ENCODE peak calls at places on chromosomes 2 and 18, in eight cellular contexts. One of them, this sample, is unnamed.

GRCh38 chr2:195322324-195322723 is 334.7 kb upstream of the SLC39A10 start:
- DNase-seq in pancreas: no peak
- DNase-seq in mammary epithelial cell: peak; percentile 68
- DNase-seq in breast epithelium: no peak
- DNase-seq in stomach: no peak
- DNase-seq in HL-60: no peak
- DNase-seq in left lung: no peak
- DNase-seq in tibial nerve: no peak
- DNase-seq in this sample: no peak

GRCh38 chr2:216408426-216409315 is 3.6 kb upstream of the SMARCAL1 start:
- DNase-seq in pancreas: no peak
- DNase-seq in mammary epithelial cell: no peak
- DNase-seq in breast epithelium: no peak
- DNase-seq in stomach: no peak
- DNase-seq in HL-60: no peak
- DNase-seq in left lung: peak; percentile 78
- DNase-seq in tibial nerve: no peak
- DNase-seq in this sample: no peak

GRCh38 chr18:47380153-47380552 is 128.7 kb upstream of the SKOR2 start:
- DNase-seq in pancreas: no peak
- DNase-seq in mammary epithelial cell: no peak
- DNase-seq in breast epithelium: no peak
- DNase-seq in stomach: no peak
- DNase-seq in HL-60: no peak
- DNase-seq in left lung: no peak
- DNase-seq in tibial nerve: no peak
- DNase-seq in this sample: no peak

GRCh38 chr18:58324824-58325520 is 280.9 kb downstream of the NEDD4L start:
- DNase-seq in pancreas: no peak
- DNase-seq in mammary epithelial cell: no peak
- DNase-seq in breast epithelium: no peak
- DNase-seq in stomach: no peak
- DNase-seq in HL-60: no peak
- DNase-seq in left lung: no peak
- DNase-seq in tibial nerve: no peak
- DNase-seq in this sample: no peak

GRCh38 chr2:31397099-31397498 is 17.4 kb downstream of the XDH start:
- DNase-seq in pancreas: peak; percentile 81
- DNase-seq in mammary epithelial cell: no peak
- DNase-seq in breast epithelium: no peak
- DNase-seq in stomach: peak; percentile 82
- DNase-seq in HL-60: no peak
- DNase-seq in left lung: no peak
- DNase-seq in tibial nerve: no peak
- DNase-seq in this sample: no peak

GRCh38 chr18:23093772-23094171 is 41.5 kb upstream of the CABLES1 start:
- DNase-seq in pancreas: no peak
- DNase-seq in mammary epithelial cell: no peak
- DNase-seq in breast epithelium: no peak
- DNase-seq in stomach: no peak
- DNase-seq in HL-60: no peak
- DNase-seq in left lung: no peak
- DNase-seq in tibial nerve: no peak
- DNase-seq in this sample: no peak

GRCh38 chr18:59263566-59264135 is 9.6 kb downstream of the RAX start:
- DNase-seq in pancreas: no peak
- DNase-seq in mammary epithelial cell: peak; percentile 27
- DNase-seq in breast epithelium: no peak
- DNase-seq in stomach: no peak
- DNase-seq in HL-60: no peak
- DNase-seq in left lung: no peak
- DNase-seq in tibial nerve: no peak
- DNase-seq in this sample: no peak

GRCh38 chr18:32576296-32576916 is 105.7 kb upstream of the GAREM1 start:
- DNase-seq in pancreas: no peak
- DNase-seq in mammary epithelial cell: no peak
- DNase-seq in breast epithelium: no peak
- DNase-seq in stomach: no peak
- DNase-seq in HL-60: no peak
- DNase-seq in left lung: no peak
- DNase-seq in tibial nerve: no peak
- DNase-seq in this sample: no peak

GRCh38 chr2:218229239-218229638 is 12.2 kb downstream of the ARPC2 start:
- DNase-seq in pancreas: no peak
- DNase-seq in mammary epithelial cell: peak; percentile 78
- DNase-seq in breast epithelium: no peak
- DNase-seq in stomach: no peak
- DNase-seq in HL-60: no peak
- DNase-seq in left lung: no peak
- DNase-seq in tibial nerve: no peak
- DNase-seq in this sample: no peak

GRCh38 chr2:3662239-3662638 is 4.2 kb downstream of the ALLC start:
- DNase-seq in pancreas: no peak
- DNase-seq in mammary epithelial cell: no peak
- DNase-seq in breast epithelium: peak; percentile 15
- DNase-seq in stomach: no peak
- DNase-seq in HL-60: no peak
- DNase-seq in left lung: no peak
- DNase-seq in tibial nerve: no peak
- DNase-seq in this sample: no peak

GRCh38 chr2:1990724-1991123 is 246.4 kb upstream of the PXDN start:
- DNase-seq in pancreas: peak; percentile 67
- DNase-seq in mammary epithelial cell: no peak
- DNase-seq in breast epithelium: no peak
- DNase-seq in stomach: no peak
- DNase-seq in HL-60: no peak
- DNase-seq in left lung: no peak
- DNase-seq in tibial nerve: no peak
- DNase-seq in this sample: peak; percentile 93

GRCh38 chr2:8169443-8169842 is 512.4 kb upstream of the ID2 start:
- DNase-seq in pancreas: no peak
- DNase-seq in mammary epithelial cell: peak; percentile 71
- DNase-seq in breast epithelium: no peak
- DNase-seq in stomach: no peak
- DNase-seq in HL-60: no peak
- DNase-seq in left lung: no peak
- DNase-seq in tibial nerve: no peak
- DNase-seq in this sample: no peak

GRCh38 chr18:62505669-62506494 is 16.9 kb upstream of the ZCCHC2 start:
- DNase-seq in pancreas: no peak
- DNase-seq in mammary epithelial cell: peak; percentile 24
- DNase-seq in breast epithelium: no peak
- DNase-seq in stomach: no peak
- DNase-seq in HL-60: no peak
- DNase-seq in left lung: no peak
- DNase-seq in tibial nerve: no peak
- DNase-seq in this sample: no peak

GRCh38 chr2:1321297-1321696 is 92.0 kb upstream of the TPO start:
- DNase-seq in pancreas: no peak
- DNase-seq in mammary epithelial cell: no peak
- DNase-seq in breast epithelium: no peak
- DNase-seq in stomach: no peak
- DNase-seq in HL-60: no peak
- DNase-seq in left lung: no peak
- DNase-seq in tibial nerve: no peak
- DNase-seq in this sample: peak; percentile 58

GRCh38 chr2:164126960-164127359 is 391.2 kb upstream of the FIGN start:
- DNase-seq in pancreas: no peak
- DNase-seq in mammary epithelial cell: no peak
- DNase-seq in breast epithelium: no peak
- DNase-seq in stomach: no peak
- DNase-seq in HL-60: no peak
- DNase-seq in left lung: no peak
- DNase-seq in tibial nerve: no peak
- DNase-seq in this sample: no peak

GRCh38 chr2:46460991-46461715 is 18.2 kb upstream of the TMEM247 start:
- DNase-seq in pancreas: peak; percentile 94
- DNase-seq in mammary epithelial cell: peak; percentile 32
- DNase-seq in breast epithelium: peak; percentile 78
- DNase-seq in stomach: peak; percentile 87
- DNase-seq in HL-60: peak; percentile 39
- DNase-seq in left lung: peak; percentile 89
- DNase-seq in tibial nerve: peak; percentile 77
- DNase-seq in this sample: peak; percentile 70

GRCh38 chr2:11688222-11689069 is 18.5 kb upstream of the NTSR2 start:
- DNase-seq in pancreas: peak; percentile 91
- DNase-seq in mammary epithelial cell: peak; percentile 65
- DNase-seq in breast epithelium: peak; percentile 76
- DNase-seq in stomach: peak; percentile 80
- DNase-seq in HL-60: peak; percentile 72
- DNase-seq in left lung: peak; percentile 89
- DNase-seq in tibial nerve: peak; percentile 77
- DNase-seq in this sample: peak; percentile 78

GRCh38 chr2:233442028-233442310 is 87.7 kb downstream of the DGKD start:
- DNase-seq in pancreas: no peak
- DNase-seq in mammary epithelial cell: no peak
- DNase-seq in breast epithelium: no peak
- DNase-seq in stomach: no peak
- DNase-seq in HL-60: no peak
- DNase-seq in left lung: no peak
- DNase-seq in tibial nerve: no peak
- DNase-seq in this sample: no peak

GRCh38 chr2:202035089-202035940 is 1.7 kb downstream of the FZD7 start:
- DNase-seq in pancreas: peak; percentile 59
- DNase-seq in mammary epithelial cell: peak; percentile 58
- DNase-seq in breast epithelium: peak; percentile 63
- DNase-seq in stomach: peak; percentile 43
- DNase-seq in HL-60: no peak
- DNase-seq in left lung: peak; percentile 85
- DNase-seq in tibial nerve: peak; percentile 42
- DNase-seq in this sample: no peak

GRCh38 chr2:210553371-210553770 is 3.0 kb upstream of the CPS1 start:
- DNase-seq in pancreas: no peak
- DNase-seq in mammary epithelial cell: no peak
- DNase-seq in breast epithelium: no peak
- DNase-seq in stomach: no peak
- DNase-seq in HL-60: no peak
- DNase-seq in left lung: no peak
- DNase-seq in tibial nerve: no peak
- DNase-seq in this sample: no peak

GRCh38 chr18:67007085-67007484 is 403.2 kb upstream of the CDH19 start:
- DNase-seq in pancreas: no peak
- DNase-seq in mammary epithelial cell: no peak
- DNase-seq in breast epithelium: no peak
- DNase-seq in stomach: no peak
- DNase-seq in HL-60: no peak
- DNase-seq in left lung: no peak
- DNase-seq in tibial nerve: no peak
- DNase-seq in this sample: no peak

GRCh38 chr2:120066708-120067547 is 54.1 kb downstream of the EPB41L5 start:
- DNase-seq in pancreas: no peak
- DNase-seq in mammary epithelial cell: no peak
- DNase-seq in breast epithelium: no peak
- DNase-seq in stomach: no peak
- DNase-seq in HL-60: no peak
- DNase-seq in left lung: no peak
- DNase-seq in tibial nerve: no peak
- DNase-seq in this sample: no peak

GRCh38 chr2:189829092-189829843 is 45.0 kb downstream of the PMS1 start:
- DNase-seq in pancreas: no peak
- DNase-seq in mammary epithelial cell: no peak
- DNase-seq in breast epithelium: no peak
- DNase-seq in stomach: no peak
- DNase-seq in HL-60: no peak
- DNase-seq in left lung: no peak
- DNase-seq in tibial nerve: no peak
- DNase-seq in this sample: no peak

GRCh38 chr2:85650456-85650855 is 17.5 kb downstream of the SFTPB start:
- DNase-seq in pancreas: no peak
- DNase-seq in mammary epithelial cell: no peak
- DNase-seq in breast epithelium: no peak
- DNase-seq in stomach: no peak
- DNase-seq in HL-60: no peak
- DNase-seq in left lung: no peak
- DNase-seq in tibial nerve: no peak
- DNase-seq in this sample: no peak
- H3K27ac ChIP-seq in pancreas: no peak overlapping the region
- H3K27ac ChIP-seq in mammary epithelial cell: no peak overlapping the region
- H3K27ac ChIP-seq in breast epithelium: no peak overlapping the region
- H3K27ac ChIP-seq in stomach: no peak overlapping the region
- H3K27ac ChIP-seq in HL-60: no peak overlapping the region
- H3K27ac ChIP-seq in left lung: no peak overlapping the region
- H3K27ac ChIP-seq in tibial nerve: no peak overlapping the region
- H3K27ac ChIP-seq in this sample: no peak overlapping the region

GRCh38 chr2:45168731-45169338 is 159.6 kb upstream of the SIX2 start:
- DNase-seq in pancreas: peak; percentile 76
- DNase-seq in mammary epithelial cell: no peak
- DNase-seq in breast epithelium: no peak
- DNase-seq in stomach: no peak
- DNase-seq in HL-60: no peak
- DNase-seq in left lung: peak; percentile 73
- DNase-seq in tibial nerve: no peak
- DNase-seq in this sample: no peak
- H3K4me3 ChIP-seq in pancreas: peak overlapping the region; percentile 38
- H3K4me3 ChIP-seq in mammary epithelial cell: peak overlapping the region; percentile 45
- H3K4me3 ChIP-seq in breast epithelium: peak overlapping the region; percentile 52
- H3K4me3 ChIP-seq in stomach: peak overlapping the region; percentile 54
- H3K4me3 ChIP-seq in HL-60: peak overlapping the region; percentile 47
- H3K4me3 ChIP-seq in left lung: peak overlapping the region; percentile 16
- H3K4me3 ChIP-seq in tibial nerve: peak overlapping the region; percentile 33
- H3K4me3 ChIP-seq in this sample: peak overlapping the region; percentile 52

GRCh38 chr18:37668971-37669747 is 103.6 kb upstream of the CELF4 start:
- DNase-seq in pancreas: no peak
- DNase-seq in mammary epithelial cell: no peak
- DNase-seq in breast epithelium: no peak
- DNase-seq in stomach: no peak
- DNase-seq in HL-60: no peak
- DNase-seq in left lung: no peak
- DNase-seq in tibial nerve: no peak
- DNase-seq in this sample: no peak
- H3K27ac ChIP-seq in pancreas: no peak overlapping the region
- H3K27ac ChIP-seq in mammary epithelial cell: no peak overlapping the region
- H3K27ac ChIP-seq in breast epithelium: no peak overlapping the region
- H3K27ac ChIP-seq in stomach: no peak overlapping the region
- H3K27ac ChIP-seq in HL-60: no peak overlapping the region
- H3K27ac ChIP-seq in left lung: no peak overlapping the region
- H3K27ac ChIP-seq in tibial nerve: no peak overlapping the region
- H3K27ac ChIP-seq in this sample: no peak overlapping the region

DNA sequence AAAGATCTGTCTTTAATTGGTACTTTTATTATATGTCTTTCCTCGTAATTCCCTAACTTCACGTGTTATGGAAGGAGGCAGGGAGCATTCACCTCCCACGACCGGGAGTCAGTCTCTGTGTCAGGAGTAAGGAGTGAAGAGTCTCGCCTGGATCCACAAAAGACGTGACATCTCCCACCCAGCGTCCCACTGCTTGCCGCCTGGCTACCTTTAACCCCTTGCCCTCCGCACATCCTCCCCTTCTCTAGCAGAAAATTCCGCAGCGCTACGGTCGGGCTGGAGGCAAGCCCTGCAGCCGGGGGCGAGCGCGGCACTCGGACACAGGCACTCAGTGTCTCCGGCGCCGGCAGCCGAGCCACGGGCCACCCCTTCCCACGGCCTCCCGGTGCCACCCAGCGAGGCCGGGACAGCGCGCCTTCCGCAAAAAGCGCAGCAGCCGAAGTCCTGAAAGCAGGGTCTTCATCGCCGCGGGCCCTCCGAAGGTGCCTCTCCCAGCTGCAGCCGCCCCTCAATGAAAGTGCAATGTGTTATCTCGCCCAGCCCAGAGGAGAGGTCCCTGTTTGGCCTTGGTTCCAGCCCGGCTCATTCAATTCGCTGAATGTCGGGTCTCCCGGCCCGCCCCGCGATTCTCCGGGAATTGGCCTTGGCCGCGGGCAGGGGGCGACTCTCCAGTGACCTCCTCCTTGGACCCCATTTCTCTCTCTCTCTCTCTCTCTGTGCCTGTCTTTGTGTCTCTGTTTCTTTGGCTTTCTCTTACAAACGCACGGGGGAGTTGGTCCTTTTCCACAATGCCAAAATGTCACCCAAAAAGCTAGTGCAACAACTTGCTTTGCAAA is 1.2 kb downstream of the DLGAP1 start:
- DNase-seq in pancreas: peak; percentile 60
- DNase-seq in mammary epithelial cell: no peak
- DNase-seq in breast epithelium: no peak
- DNase-seq in stomach: no peak
- DNase-seq in HL-60: no peak
- DNase-seq in left lung: peak; percentile 79
- DNase-seq in tibial nerve: no peak
- DNase-seq in this sample: no peak
- H3K4me3 ChIP-seq in pancreas: no peak overlapping the region
- H3K4me3 ChIP-seq in mammary epithelial cell: no peak overlapping the region
- H3K4me3 ChIP-seq in breast epithelium: peak overlapping the region; percentile 23
- H3K4me3 ChIP-seq in stomach: peak overlapping the region; percentile 39
- H3K4me3 ChIP-seq in HL-60: no peak overlapping the region
- H3K4me3 ChIP-seq in left lung: peak overlapping the region; percentile 29
- H3K4me3 ChIP-seq in tibial nerve: peak overlapping the region; percentile 28
- H3K4me3 ChIP-seq in this sample: peak overlapping the region; percentile 63

This sample was measured in dorsolateral prefrontal cortex.